ENCODE peak calls at places on chromosomes 5 and 9, in five cellular contexts. M, J, Y, N and A are unnamed samples.

GRCh38 chr9:93897075-93897970 is 57.8 kb downstream of the BARX1 start:
- DNase-seq in M (no peak), J (no peak), Y (no peak), N (no peak), A (no peak)

GRCh38 chr5:32540446-32540845 is 44.9 kb upstream of the SUB1 start:
- DNase-seq in M (no peak), J (no peak), Y (no peak), N (no peak), A (no peak)

GRCh38 chr5:61860978-61861377 is 445.0 kb upstream of the KIF2A start:
- DNase-seq in M (no peak), J (no peak), Y (no peak), N (no peak), A (no peak)

GRCh38 chr5:2993301-2993700 is 241.8 kb upstream of the IRX2 start:
- DNase-seq in M (no peak), J (no peak), Y (no peak), N (no peak), A (no peak)

GRCh38 chr5:164013077-164013670 is 507.8 kb downstream of the MAT2B start:
- DNase-seq in M (peak), J (peak), Y (peak), N (no peak), A (peak)

GRCh38 chr5:178496661-178497060 is 93.5 kb downstream of the COL23A1 start:
- DNase-seq in M (no peak), J (no peak), Y (no peak), N (no peak), A (no peak)

GRCh38 chr9:105676351-105676923 is 14.2 kb downstream of the TAL2 start:
- DNase-seq in M (no peak), J (no peak), Y (no peak), N (no peak), A (no peak)

GRCh38 chr5:115243412-115243811 is 19.3 kb downstream of the PGGT1B start:
- DNase-seq in M (no peak), J (no peak), Y (no peak), N (no peak), A (no peak)

GRCh38 chr9:123511326-123511974 is 155.5 kb downstream of the CRB2 start:
- DNase-seq in M (no peak), J (no peak), Y (no peak), N (no peak), A (no peak)

GRCh38 chr9:110125763-110126351 is 82.1 kb downstream of the C9orf152 start:
- DNase-seq in M (no peak), J (no peak), Y (no peak), N (no peak), A (no peak)

GRCh38 chr9:68668127-68668526 is 36.9 kb upstream of the PIP5K1B start:
- DNase-seq in M (peak), J (no peak), Y (no peak), N (no peak), A (no peak)